ENCODE peak calls at places on chromosomes 1 and 21, in four cellular contexts. Q is mesendoderm, A is IMR-90, B is mesenchymal stem cell. G is an unnamed sample.
A peak's percentile ranks its signal among the peaks of the same experiment; 100 is the strongest.

GRCh38 chr1:86258106-86258505 is 101.5 kb upstream of the COL24A1 start:
- DNase-seq in Q (no peak), A (peak; percentile 53), B (no peak), G (no peak)

GRCh38 chr1:213669964-213670691 is 317.6 kb upstream of the PROX1 start:
- DNase-seq in Q (peak; percentile 35), A (no peak), B (no peak), G (peak; percentile 33)

GRCh38 chr21:46202592-46203202 is 18.4 kb upstream of the SPATC1L start:
- DNase-seq in Q (peak; percentile 35), A (no peak), B (no peak), G (peak; percentile 88)

GRCh38 chr1:214404154-214404553 is 123.2 kb downstream of the SMYD2 start:
- DNase-seq in Q (no peak), A (peak; percentile 88), B (peak; percentile 90), G (no peak)

GRCh38 chr1:31772669-31773248 is 8.6 kb upstream of the ADGRB2 start:
- DNase-seq in Q (no peak), A (no peak), B (no peak), G (no peak)

GRCh38 chr1:212669102-212669501 is 30.5 kb downstream of the BATF3 start:
- DNase-seq in Q (peak; percentile 83), A (peak; percentile 20), B (peak; percentile 41), G (peak; percentile 24)

GRCh38 chr1:101112051-101112770 is 86.6 kb upstream of the DPH5 start:
- DNase-seq in Q (no peak), A (no peak), B (no peak), G (no peak)

GRCh38 chr1:228093050-228093906 is 9.8 kb downstream of the C1orf35 start:
- DNase-seq in Q (no peak), A (no peak), B (no peak), G (peak; percentile 66)

GRCh38 chr1:232226197-232226681 is 403.7 kb downstream of the SIPA1L2 start:
- DNase-seq in Q (peak; percentile 89), A (peak; percentile 83), B (peak; percentile 79), G (no peak)

GRCh38 chr1:34671887-34672286 is 83.0 kb upstream of the GJB5 start:
- DNase-seq in Q (no peak), A (no peak), B (no peak), G (no peak)

GRCh38 chr1:71882241-71883036 is 399.9 kb downstream of the NEGR1 start:
- DNase-seq in Q (no peak), A (peak; percentile 2), B (no peak), G (no peak)

GRCh38 chr1:235597867-235598553 is 51.6 kb downstream of the GNG4 start:
- DNase-seq in Q (peak; percentile 77), A (peak; percentile 62), B (peak; percentile 55), G (peak; percentile 15)

GRCh38 chr1:150973826-150974579 is 632 bp downstream of the CERS2 start:
- DNase-seq in Q (peak; percentile 50), A (no peak), B (peak; percentile 23), G (peak; percentile 29)

GRCh38 chr1:164320780-164321683 is 238.0 kb upstream of the PBX1 start:
- DNase-seq in Q (peak; percentile 60), A (no peak), B (peak; percentile 2), G (peak; percentile 25)

GRCh38 chr1:218625393-218625792 is 280.3 kb downstream of the TGFB2 start:
- DNase-seq in Q (no peak), A (no peak), B (no peak), G (no peak)

DNA sequence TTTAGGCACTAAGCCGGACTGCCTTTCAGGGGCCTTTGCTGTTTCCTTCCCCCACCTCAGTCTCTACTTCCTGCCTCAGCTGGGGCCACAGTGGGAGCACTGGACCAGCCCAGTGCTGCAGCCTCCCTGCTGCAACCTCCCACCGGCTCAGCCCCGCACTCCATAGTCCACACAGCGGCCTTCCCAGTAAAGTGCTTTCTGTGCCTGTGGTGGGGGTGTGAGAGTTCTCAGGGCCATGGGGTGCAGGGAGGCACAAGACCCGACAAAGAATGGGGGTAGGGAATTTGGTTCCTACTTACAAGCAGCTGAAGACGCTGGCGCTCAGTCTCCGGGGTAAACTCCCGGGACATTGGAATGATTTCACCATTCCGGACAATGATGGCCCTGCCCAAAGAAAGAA is 3.5 kb downstream of the PPM1J start:
- DNase-seq in Q (no peak), A (no peak), B (no peak), G (no peak)
- H3K23ac ChIP-seq in Q (no peak overlapping the region), A (no peak overlapping the region), B (no peak overlapping the region), G (no peak overlapping the region)

GRCh38 chr1:10398734-10399486 is at the start of gene PGD:
- DNase-seq in Q (peak; percentile 99), A (peak; percentile 98), B (peak; percentile 99), G (peak; percentile 99)
- H2BK5ac ChIP-seq in Q (peak within 1 kb of the TSS; percentile 91), A (peak within 1 kb of the TSS; percentile 77), B (peak within 1 kb of the TSS; percentile 81), G (peak within 1 kb of the TSS; percentile 82)

GRCh38 chr1:180951186-180951745 is 38.6 kb downstream of the KIAA1614 start:
- DNase-seq in Q (no peak), A (no peak), B (no peak), G (no peak)
- H3K23ac ChIP-seq in Q (no peak overlapping the region), A (no peak overlapping the region), B (no peak overlapping the region), G (no peak overlapping the region)

GRCh38 chr1:43252225-43252624 is 17.6 kb upstream of the TMEM125 start:
- DNase-seq in Q (no peak), A (no peak), B (no peak), G (no peak)
- H2BK5ac ChIP-seq in Q (no peak overlapping the region), A (no peak overlapping the region), B (no peak overlapping the region), G (no peak overlapping the region)